ENCODE peak calls at places on chromosomes 16 and 17, in ten cellular contexts. T, F, C, W, K, E, U, M, Y and Q are unnamed samples.

GRCh38 chr17:31225831-31226230 is 71.2 kb downstream of the OMG start:
- DNase-seq in M (no peak), C (no peak), U (no peak), Y (no peak), T (no peak), E (no peak), K (no peak), F (no peak), W (no peak), Q (no peak)

GRCh38 chr17:34958438-34958837 is 2.8 kb downstream of the CCT6B start:
- DNase-seq in K (no peak), C (no peak), M (no peak), T (no peak), U (no peak), E (no peak), Y (no peak), F (no peak), W (no peak), Q (no peak)

GRCh38 chr16:80369559-80369958 is 171.2 kb upstream of the DYNLRB2 start:
- DNase-seq in M (peak; percentile 37), T (no peak), E (no peak), Y (peak; percentile 60), F (peak; percentile 25), C (peak; percentile 16), W (no peak), U (peak; percentile 34), K (no peak), Q (no peak)

GRCh38 chr16:69709456-69710084 is 16.8 kb downstream of the NQO1 start:
- DNase-seq in C (no peak), W (no peak), E (no peak), Y (peak; percentile 73), F (peak; percentile 46), K (no peak), T (peak; percentile 31), M (no peak), U (no peak), Q (no peak)

GRCh38 chr17:50696365-50696879 is 11.3 kb downstream of the ANKRD40 start:
- DNase-seq in T (no peak), C (no peak), E (no peak), Y (no peak), F (no peak), K (no peak), M (no peak), U (no peak), W (no peak), Q (no peak)

GRCh38 chr17:30921544-30922196 is at the start of gene ADAP2:
- DNase-seq in F (peak; percentile 21), Y (no peak), M (peak; percentile 9), C (peak; percentile 69), K (peak; percentile 77), U (peak; percentile 77), W (peak; percentile 85), E (peak; percentile 51), T (peak; percentile 89), Q (peak; percentile 65)

GRCh38 chr16:88407807-88408206 is 25.0 kb downstream of the ZNF469 start:
- DNase-seq in Y (no peak), M (no peak), F (no peak), K (no peak), E (no peak), W (no peak), T (no peak), U (no peak), C (no peak), Q (no peak)

GRCh38 chr16:84596801-84597517 is 20.9 kb downstream of the COTL1 start:
- DNase-seq in U (no peak), W (no peak), K (no peak), F (no peak), C (no peak), E (no peak), T (no peak), M (no peak), Y (no peak), Q (no peak)

GRCh38 chr17:61833536-61834203 is 29.7 kb downstream of the BRIP1 start:
- DNase-seq in M (no peak), C (no peak), U (no peak), F (no peak), T (no peak), E (no peak), W (no peak), K (no peak), Y (peak; percentile 76), Q (no peak)

GRCh38 chr17:10737168-10737622 is 7.4 kb upstream of the TMEM220 start:
- DNase-seq in C (peak; percentile 66), T (peak; percentile 91), E (no peak), W (peak; percentile 91), K (peak; percentile 83), M (peak; percentile 44), F (peak; percentile 77), Y (peak; percentile 55), U (peak; percentile 92), Q (peak; percentile 83)

GRCh38 chr16:10618710-10619209 is 38.4 kb upstream of the EMP2 start:
- DNase-seq in T (no peak), K (no peak), M (no peak), U (no peak), Y (no peak), W (no peak), E (no peak), C (no peak), F (no peak), Q (no peak)

GRCh38 chr16:10616395-10616743 is 36.0 kb upstream of the EMP2 start:
- DNase-seq in F (no peak), K (no peak), W (no peak), T (no peak), C (no peak), Y (no peak), E (no peak), M (no peak), U (no peak), Q (no peak)

GRCh38 chr16:10617662-10618420 is 37.4 kb upstream of the EMP2 start:
- DNase-seq in Y (no peak), F (no peak), U (no peak), C (no peak), T (no peak), W (no peak), E (no peak), M (no peak), K (no peak), Q (no peak)

GRCh38 chr16:10614685-10615084 is 34.3 kb upstream of the EMP2 start:
- DNase-seq in F (no peak), C (no peak), Y (no peak), E (no peak), U (no peak), T (no peak), M (no peak), K (no peak), W (no peak), Q (no peak)

GRCh38 chr16:10616744-10617640 is 36.6 kb upstream of the EMP2 start:
- DNase-seq in F (peak; percentile 27), M (peak; percentile 52), U (peak; percentile 82), E (no peak), T (peak; percentile 90), Y (peak; percentile 29), K (peak; percentile 78), C (no peak), W (peak; percentile 83), Q (peak; percentile 80)
- TF ChIP-seq POLR2A in F (no peak), M (no peak), U (no peak), E (no peak), T (no peak), Y (no peak), K (no peak), C (no peak), W (peak; percentile 36), Q (no peak)

GRCh38 chr16:56988161-56988947 is 1.0 kb upstream of the NLRC5 start:
- DNase-seq in E (no peak), F (peak; percentile 24), C (no peak), T (no peak), M (peak; percentile 30), K (peak; percentile 50), U (peak; percentile 13), W (peak; percentile 46), Y (peak; percentile 37), Q (peak; percentile 60)

GRCh38 chr16:56989988-56990387 is 631 bp downstream of the NLRC5 start:
- DNase-seq in Y (no peak), K (no peak), U (peak; percentile 4), M (no peak), T (no peak), F (no peak), E (no peak), C (no peak), W (peak; percentile 24), Q (no peak)

GRCh38 chr16:56988948-56989945 is at the start of gene NLRC5:
- DNase-seq in U (peak; percentile 93), K (peak; percentile 92), F (peak; percentile 81), Y (peak; percentile 78), M (peak; percentile 84), W (peak; percentile 91), C (peak; percentile 82), E (peak; percentile 89), T (peak; percentile 97), Q (peak; percentile 94)

GRCh38 chr16:56993204-56993603 is 3.8 kb downstream of the NLRC5 start:
- DNase-seq in C (no peak), F (no peak), T (peak; percentile 29), Y (peak; percentile 36), M (no peak), U (no peak), K (no peak), W (no peak), E (no peak), Q (peak; percentile 7)

GRCh38 chr16:56990407-56991286 is 1.3 kb downstream of the NLRC5 start:
- DNase-seq in E (no peak), W (peak; percentile 27), U (peak; percentile 10), F (no peak), Y (no peak), K (no peak), M (no peak), C (no peak), T (peak; percentile 56), Q (peak; percentile 45)
- TF ChIP-seq POLR2A in E (peak; percentile 27), W (no peak), U (no peak), F (no peak), Y (no peak), K (no peak), M (no peak), C (no peak), T (no peak), Q (no peak)

GRCh38 chr17:18182978-18183333 is 672 bp upstream of the ALKBH5 start:
- DNase-seq in F (peak; percentile 73), E (peak; percentile 77), K (peak; percentile 91), M (peak; percentile 89), Y (peak; percentile 78), U (peak; percentile 82), W (peak; percentile 86), T (peak; percentile 97), C (peak; percentile 79), Q (peak; percentile 93)
- TF ChIP-seq POLR2A in F (peak; percentile 9), E (peak; percentile 74), K (no peak), M (peak; percentile 40), Y (peak; percentile 85), U (peak; percentile 69), W (peak; percentile 55), T (no peak), C (no peak), Q (peak; percentile 15)

DNA sequence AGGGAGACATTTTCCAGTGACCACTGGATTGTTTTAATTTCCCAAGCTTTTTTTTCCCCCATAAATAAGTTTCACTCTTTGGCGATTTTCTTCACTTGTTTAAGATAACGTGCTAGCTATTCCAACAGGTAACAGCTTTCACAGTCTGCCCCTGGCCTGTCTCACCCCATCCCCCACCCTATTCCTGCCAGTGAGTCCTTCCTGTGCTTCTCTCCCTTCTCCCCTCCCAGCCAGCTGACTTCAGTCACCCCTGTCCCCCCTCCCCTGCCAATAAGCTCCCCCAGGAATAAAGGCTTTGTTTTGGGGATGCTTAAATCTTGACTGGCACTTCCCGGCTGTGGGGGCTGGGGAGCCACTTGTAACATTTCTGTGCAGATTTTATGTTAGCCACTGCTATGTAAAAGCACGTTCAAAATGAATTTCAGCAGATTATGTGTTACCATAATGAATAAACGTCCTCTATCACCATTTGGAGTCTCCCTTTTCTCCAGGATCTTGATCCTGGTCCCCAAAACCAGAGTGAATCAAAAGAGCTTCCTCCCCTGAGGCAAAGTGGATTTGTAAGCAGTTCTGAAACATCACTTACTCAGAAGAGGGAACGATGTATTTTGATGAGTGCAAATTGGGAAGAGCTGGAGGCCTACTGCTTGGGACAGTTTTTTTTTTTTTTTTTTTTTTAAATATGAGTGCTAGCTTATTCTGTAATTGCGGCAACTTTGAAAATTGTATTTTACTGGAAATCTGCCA is 58.2 kb downstream of the IGF2BP1 start:
- DNase-seq in C (no peak), E (no peak), U (no peak), Y (no peak), K (no peak), W (no peak), F (no peak), T (no peak), M (no peak), Q (no peak)
- TF ChIP-seq POLR2A in C (no peak), E (no peak), U (no peak), Y (no peak), K (no peak), W (no peak), F (no peak), T (no peak), M (no peak), Q (no peak)